ENCODE peak calls at places on chromosomes 5 and 9, in six cellular contexts. One of them, this sample, is unnamed.

GRCh38 chr5:132056610-132057497 is 3.6 kb upstream of the IL3 start:
- DNase-seq in CD8-positive, alpha-beta memory T cell: no peak
- DNase-seq in OCI-LY7: no peak
- DNase-seq in CD4-positive, alpha-beta T cell: no peak
- DNase-seq in breast epithelium: peak
- DNase-seq in MM.1S: no peak
- DNase-seq in this sample: no peak

GRCh38 chr9:91119679-91120078 is 242.0 kb downstream of the AUH start:
- DNase-seq in CD8-positive, alpha-beta memory T cell: no peak
- DNase-seq in OCI-LY7: no peak
- DNase-seq in CD4-positive, alpha-beta T cell: no peak
- DNase-seq in breast epithelium: no peak
- DNase-seq in MM.1S: no peak
- DNase-seq in this sample: no peak

GRCh38 chr9:84711936-84712335 is 42.4 kb downstream of the NTRK2 start:
- DNase-seq in CD8-positive, alpha-beta memory T cell: no peak
- DNase-seq in OCI-LY7: no peak
- DNase-seq in CD4-positive, alpha-beta T cell: no peak
- DNase-seq in breast epithelium: peak
- DNase-seq in MM.1S: no peak
- DNase-seq in this sample: peak

GRCh38 chr5:133445744-133446143 is 166.6 kb downstream of the FSTL4 start:
- DNase-seq in CD8-positive, alpha-beta memory T cell: no peak
- DNase-seq in OCI-LY7: no peak
- DNase-seq in CD4-positive, alpha-beta T cell: no peak
- DNase-seq in breast epithelium: no peak
- DNase-seq in MM.1S: no peak
- DNase-seq in this sample: no peak

GRCh38 chr5:64861281-64861680 is 92.6 kb downstream of the CWC27 start:
- DNase-seq in CD8-positive, alpha-beta memory T cell: no peak
- DNase-seq in OCI-LY7: no peak
- DNase-seq in CD4-positive, alpha-beta T cell: no peak
- DNase-seq in breast epithelium: no peak
- DNase-seq in MM.1S: no peak
- DNase-seq in this sample: no peak

GRCh38 chr5:174520420-174521396 is 203.7 kb upstream of the MSX2 start:
- DNase-seq in CD8-positive, alpha-beta memory T cell: no peak
- DNase-seq in OCI-LY7: no peak
- DNase-seq in CD4-positive, alpha-beta T cell: no peak
- DNase-seq in breast epithelium: no peak
- DNase-seq in MM.1S: no peak
- DNase-seq in this sample: no peak

GRCh38 chr9:22446950-22447606 is 454 bp downstream of the DMRTA1 start:
- DNase-seq in CD8-positive, alpha-beta memory T cell: peak
- DNase-seq in OCI-LY7: no peak
- DNase-seq in CD4-positive, alpha-beta T cell: peak
- DNase-seq in breast epithelium: no peak
- DNase-seq in MM.1S: peak
- DNase-seq in this sample: peak

GRCh38 chr5:1325870-1326546 is 18.9 kb downstream of the CLPTM1L start:
- DNase-seq in CD8-positive, alpha-beta memory T cell: no peak
- DNase-seq in OCI-LY7: no peak
- DNase-seq in CD4-positive, alpha-beta T cell: no peak
- DNase-seq in breast epithelium: peak
- DNase-seq in MM.1S: no peak
- DNase-seq in this sample: no peak

GRCh38 chr5:39331993-39332392 is 32.3 kb downstream of the C9 start:
- DNase-seq in CD8-positive, alpha-beta memory T cell: no peak
- DNase-seq in OCI-LY7: no peak
- DNase-seq in CD4-positive, alpha-beta T cell: no peak
- DNase-seq in breast epithelium: no peak
- DNase-seq in MM.1S: no peak
- DNase-seq in this sample: no peak

GRCh38 chr5:153584561-153585359 is 94.3 kb downstream of the GRIA1 start:
- DNase-seq in CD8-positive, alpha-beta memory T cell: no peak
- DNase-seq in OCI-LY7: no peak
- DNase-seq in CD4-positive, alpha-beta T cell: no peak
- DNase-seq in breast epithelium: no peak
- DNase-seq in MM.1S: no peak
- DNase-seq in this sample: no peak

GRCh38 chr9:129310666-129311350 is 132.7 kb upstream of the IER5L start:
- DNase-seq in CD8-positive, alpha-beta memory T cell: no peak
- DNase-seq in OCI-LY7: no peak
- DNase-seq in CD4-positive, alpha-beta T cell: no peak
- DNase-seq in breast epithelium: no peak
- DNase-seq in MM.1S: no peak
- DNase-seq in this sample: no peak

GRCh38 chr9:4706971-4707622 is 27.7 kb downstream of the CDC37L1 start:
- DNase-seq in CD8-positive, alpha-beta memory T cell: no peak
- DNase-seq in OCI-LY7: no peak
- DNase-seq in CD4-positive, alpha-beta T cell: no peak
- DNase-seq in breast epithelium: no peak
- DNase-seq in MM.1S: no peak
- DNase-seq in this sample: no peak

GRCh38 chr5:168879929-168880328 is 300.8 kb upstream of the PANK3 start:
- DNase-seq in CD8-positive, alpha-beta memory T cell: no peak
- DNase-seq in OCI-LY7: peak
- DNase-seq in CD4-positive, alpha-beta T cell: no peak
- DNase-seq in breast epithelium: no peak
- DNase-seq in MM.1S: no peak
- DNase-seq in this sample: no peak

GRCh38 chr5:74240783-74241750 is 399.5 kb downstream of the ENC1 start:
- DNase-seq in CD8-positive, alpha-beta memory T cell: no peak
- DNase-seq in OCI-LY7: no peak
- DNase-seq in CD4-positive, alpha-beta T cell: no peak
- DNase-seq in breast epithelium: no peak
- DNase-seq in MM.1S: no peak
- DNase-seq in this sample: no peak

GRCh38 chr5:167030500-167031120 is 1260.8 kb upstream of the WWC1 start:
- DNase-seq in CD8-positive, alpha-beta memory T cell: no peak
- DNase-seq in OCI-LY7: no peak
- DNase-seq in CD4-positive, alpha-beta T cell: no peak
- DNase-seq in breast epithelium: no peak
- DNase-seq in MM.1S: no peak
- DNase-seq in this sample: no peak

GRCh38 chr9:93865245-93865644 is 89.9 kb downstream of the BARX1 start:
- DNase-seq in CD8-positive, alpha-beta memory T cell: no peak
- DNase-seq in OCI-LY7: no peak
- DNase-seq in CD4-positive, alpha-beta T cell: no peak
- DNase-seq in breast epithelium: no peak
- DNase-seq in MM.1S: no peak
- DNase-seq in this sample: no peak

GRCh38 chr9:26856413-26857032 is 36.1 kb downstream of the CAAP1 start:
- DNase-seq in CD8-positive, alpha-beta memory T cell: no peak
- DNase-seq in OCI-LY7: peak
- DNase-seq in CD4-positive, alpha-beta T cell: no peak
- DNase-seq in breast epithelium: no peak
- DNase-seq in MM.1S: peak
- DNase-seq in this sample: no peak

GRCh38 chr5:138664276-138664943 is 88.8 kb upstream of the CTNNA1 start:
- DNase-seq in CD8-positive, alpha-beta memory T cell: no peak
- DNase-seq in OCI-LY7: no peak
- DNase-seq in CD4-positive, alpha-beta T cell: no peak
- DNase-seq in breast epithelium: peak
- DNase-seq in MM.1S: no peak
- DNase-seq in this sample: no peak

GRCh38 chr9:87793292-87793691 is 67.4 kb downstream of the CTSL start:
- DNase-seq in CD8-positive, alpha-beta memory T cell: no peak
- DNase-seq in OCI-LY7: no peak
- DNase-seq in CD4-positive, alpha-beta T cell: no peak
- DNase-seq in breast epithelium: no peak
- DNase-seq in MM.1S: no peak
- DNase-seq in this sample: no peak

GRCh38 chr5:159824188-159825153 is 91.8 kb upstream of the ADRA1B start:
- DNase-seq in CD8-positive, alpha-beta memory T cell: no peak
- DNase-seq in OCI-LY7: no peak
- DNase-seq in CD4-positive, alpha-beta T cell: no peak
- DNase-seq in breast epithelium: no peak
- DNase-seq in MM.1S: no peak
- DNase-seq in this sample: no peak

GRCh38 chr5:6712136-6712581 is 1.1 kb upstream of the TENT4A start:
- DNase-seq in CD8-positive, alpha-beta memory T cell: peak
- DNase-seq in OCI-LY7: peak
- DNase-seq in CD4-positive, alpha-beta T cell: peak
- DNase-seq in breast epithelium: no peak
- DNase-seq in MM.1S: peak
- DNase-seq in this sample: no peak

GRCh38 chr9:14400658-14400995 is 86.7 kb upstream of the NFIB start:
- DNase-seq in CD8-positive, alpha-beta memory T cell: no peak
- DNase-seq in OCI-LY7: peak
- DNase-seq in CD4-positive, alpha-beta T cell: no peak
- DNase-seq in breast epithelium: no peak
- DNase-seq in MM.1S: no peak
- DNase-seq in this sample: peak

GRCh38 chr5:133316346-133317343 is 264.8 kb downstream of the HSPA4 start:
- DNase-seq in CD8-positive, alpha-beta memory T cell: no peak
- DNase-seq in OCI-LY7: peak
- DNase-seq in CD4-positive, alpha-beta T cell: no peak
- DNase-seq in breast epithelium: no peak
- DNase-seq in MM.1S: no peak
- DNase-seq in this sample: no peak

GRCh38 chr9:113737414-113738271 is 138.5 kb upstream of the ZNF618 start:
- DNase-seq in CD8-positive, alpha-beta memory T cell: no peak
- DNase-seq in OCI-LY7: peak
- DNase-seq in CD4-positive, alpha-beta T cell: no peak
- DNase-seq in breast epithelium: no peak
- DNase-seq in MM.1S: peak
- DNase-seq in this sample: no peak

GRCh38 chr9:22108581-22109370 is 99.7 kb upstream of the CDKN2B start:
- DNase-seq in CD8-positive, alpha-beta memory T cell: no peak
- DNase-seq in OCI-LY7: no peak
- DNase-seq in CD4-positive, alpha-beta T cell: no peak
- DNase-seq in breast epithelium: no peak
- DNase-seq in MM.1S: no peak
- DNase-seq in this sample: no peak

DNA sequence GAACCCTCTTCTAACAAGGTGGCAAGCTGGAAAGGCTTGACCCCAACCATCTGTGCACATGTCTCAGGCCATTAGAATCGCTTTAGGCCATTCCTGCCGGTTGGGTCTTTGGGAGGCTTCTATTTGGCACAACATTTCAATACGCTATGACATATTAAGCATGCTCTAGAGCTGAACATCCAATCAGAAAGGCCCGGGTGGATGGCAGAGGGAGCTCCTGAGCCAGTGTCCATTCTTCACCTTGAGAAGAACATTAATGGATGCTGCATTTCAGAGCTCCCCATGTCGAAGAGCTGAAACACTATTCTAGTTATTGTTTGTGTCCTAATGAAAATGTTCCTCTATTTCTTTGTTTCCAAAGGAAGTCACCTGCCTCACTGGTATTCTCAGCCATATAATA is 12.8 kb downstream of the SPATA9 start:
- DNase-seq in CD8-positive, alpha-beta memory T cell: no peak
- DNase-seq in OCI-LY7: no peak
- DNase-seq in CD4-positive, alpha-beta T cell: no peak
- DNase-seq in breast epithelium: no peak
- DNase-seq in MM.1S: no peak
- DNase-seq in this sample: no peak
- H3K27ac ChIP-seq in CD8-positive, alpha-beta memory T cell: no peak
- H3K27ac ChIP-seq in OCI-LY7: no peak
- H3K27ac ChIP-seq in CD4-positive, alpha-beta T cell: no peak
- H3K27ac ChIP-seq in breast epithelium: peak
- H3K27ac ChIP-seq in MM.1S: no peak
- H3K27ac ChIP-seq in this sample: no peak

GRCh38 chr5:172455087-172455381 is 709 bp upstream of the SH3PXD2B start:
- DNase-seq in CD8-positive, alpha-beta memory T cell: no peak
- DNase-seq in OCI-LY7: no peak
- DNase-seq in CD4-positive, alpha-beta T cell: no peak
- DNase-seq in breast epithelium: no peak
- DNase-seq in MM.1S: no peak
- DNase-seq in this sample: no peak

GRCh38 chr5:172453986-172454354 is 355 bp downstream of the SH3PXD2B start:
- DNase-seq in CD8-positive, alpha-beta memory T cell: no peak
- DNase-seq in OCI-LY7: no peak
- DNase-seq in CD4-positive, alpha-beta T cell: no peak
- DNase-seq in breast epithelium: no peak
- DNase-seq in MM.1S: no peak
- DNase-seq in this sample: peak

GRCh38 chr5:172455511-172456061 is 1.3 kb upstream of the SH3PXD2B start:
- DNase-seq in CD8-positive, alpha-beta memory T cell: no peak
- DNase-seq in OCI-LY7: no peak
- DNase-seq in CD4-positive, alpha-beta T cell: no peak
- DNase-seq in breast epithelium: no peak
- DNase-seq in MM.1S: no peak
- DNase-seq in this sample: no peak

GRCh38 chr5:172454355-172455086 is at the start of gene SH3PXD2B:
- DNase-seq in CD8-positive, alpha-beta memory T cell: peak
- DNase-seq in OCI-LY7: no peak
- DNase-seq in CD4-positive, alpha-beta T cell: peak
- DNase-seq in breast epithelium: no peak
- DNase-seq in MM.1S: peak
- DNase-seq in this sample: peak

GRCh38 chr5:172456076-172456800 is 1.9 kb upstream of the SH3PXD2B start:
- DNase-seq in CD8-positive, alpha-beta memory T cell: no peak
- DNase-seq in OCI-LY7: no peak
- DNase-seq in CD4-positive, alpha-beta T cell: no peak
- DNase-seq in breast epithelium: no peak
- DNase-seq in MM.1S: no peak
- DNase-seq in this sample: no peak
- H3K27ac ChIP-seq in CD8-positive, alpha-beta memory T cell: no peak
- H3K27ac ChIP-seq in OCI-LY7: no peak
- H3K27ac ChIP-seq in CD4-positive, alpha-beta T cell: no peak
- H3K27ac ChIP-seq in breast epithelium: peak
- H3K27ac ChIP-seq in MM.1S: no peak
- H3K27ac ChIP-seq in this sample: peak

DNA sequence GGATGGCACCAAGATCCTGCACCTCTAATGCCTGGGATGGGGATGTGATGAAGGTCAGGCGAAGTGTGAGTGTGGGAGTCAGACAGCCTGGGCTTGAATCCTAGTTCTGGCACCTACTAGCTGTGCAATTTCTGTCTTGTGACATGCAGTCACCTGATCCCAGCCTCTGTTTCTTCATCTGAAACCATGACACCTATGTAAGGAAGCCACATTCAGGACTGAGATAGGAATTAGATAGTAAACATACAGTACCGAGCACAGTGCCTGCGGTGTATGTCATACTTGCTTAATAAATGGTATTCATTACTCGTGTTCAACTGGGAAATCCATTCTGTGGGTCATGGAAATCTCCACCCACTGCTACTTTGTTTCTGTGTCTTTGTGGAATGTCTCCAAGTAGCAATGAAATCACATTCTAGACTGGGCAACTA is 140.6 kb upstream of the STC2 start:
- DNase-seq in CD8-positive, alpha-beta memory T cell: no peak
- DNase-seq in OCI-LY7: no peak
- DNase-seq in CD4-positive, alpha-beta T cell: no peak
- DNase-seq in breast epithelium: no peak
- DNase-seq in MM.1S: no peak
- DNase-seq in this sample: no peak
- H3K27ac ChIP-seq in CD8-positive, alpha-beta memory T cell: no peak
- H3K27ac ChIP-seq in OCI-LY7: no peak
- H3K27ac ChIP-seq in CD4-positive, alpha-beta T cell: no peak
- H3K27ac ChIP-seq in breast epithelium: peak
- H3K27ac ChIP-seq in MM.1S: no peak
- H3K27ac ChIP-seq in this sample: no peak

DNA sequence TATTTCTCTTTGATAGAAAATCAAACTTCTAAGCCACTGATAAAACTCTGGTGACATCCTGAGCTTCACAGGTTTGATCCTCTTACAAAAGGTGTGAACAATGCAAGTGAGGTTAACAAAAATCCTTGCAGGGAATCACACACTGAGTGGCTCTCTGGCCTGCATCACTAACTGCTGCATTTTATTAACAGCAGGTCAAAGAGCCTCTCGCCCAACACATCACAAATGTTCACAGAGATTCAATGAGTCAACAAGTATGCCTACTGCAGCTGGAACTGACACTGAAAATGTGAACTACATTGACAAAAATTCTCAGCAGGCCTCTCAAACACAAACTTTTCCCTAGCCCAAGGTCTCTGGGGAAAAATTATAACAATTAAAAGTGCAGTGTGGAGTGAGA is 122.3 kb downstream of the SEMA5A start:
- DNase-seq in CD8-positive, alpha-beta memory T cell: no peak
- DNase-seq in OCI-LY7: no peak
- DNase-seq in CD4-positive, alpha-beta T cell: no peak
- DNase-seq in breast epithelium: no peak
- DNase-seq in MM.1S: no peak
- DNase-seq in this sample: no peak
- H3K27ac ChIP-seq in CD8-positive, alpha-beta memory T cell: no peak
- H3K27ac ChIP-seq in OCI-LY7: no peak
- H3K27ac ChIP-seq in CD4-positive, alpha-beta T cell: no peak
- H3K27ac ChIP-seq in breast epithelium: no peak
- H3K27ac ChIP-seq in MM.1S: no peak
- H3K27ac ChIP-seq in this sample: no peak

This sample was measured in substantia nigra.